ENCODE peak calls at places on chromosomes 16 and 17, in four cellular contexts. I, T, B and V are unnamed samples.
A peak's percentile ranks its signal among the peaks of the same experiment; 100 is the strongest.

GRCh38 chr16:18792836-18793433 is 2.8 kb upstream of the RPS15A start:
- DNase-seq in T (no peak), I (no peak), B (no peak), V (no peak)

GRCh38 chr17:5694507-5694906 is 110.2 kb upstream of the NLRP1 start:
- DNase-seq in T (no peak), B (peak; percentile 6), I (no peak), V (peak; percentile 51)

GRCh38 chr17:76262732-76263344 is 2.3 kb upstream of the UBALD2 start:
- DNase-seq in B (no peak), I (no peak), T (no peak), V (no peak)

GRCh38 chr16:2462031-2462866 is 2.3 kb downstream of the TEDC2 start:
- DNase-seq in T (no peak), B (no peak), I (no peak), V (no peak)

GRCh38 chr17:66673668-66674276 is 161.1 kb upstream of the CACNG5 start:
- DNase-seq in T (no peak), B (peak; percentile 23), I (peak; percentile 43), V (peak; percentile 67)

GRCh38 chr16:67084345-67085028 is 25.3 kb upstream of the PHAF1 start:
- DNase-seq in T (no peak), B (no peak), I (peak; percentile 56), V (no peak)

GRCh38 chr17:37160940-37161339 is 212.2 kb downstream of the AATF start:
- DNase-seq in T (no peak), I (no peak), B (no peak), V (no peak)

GRCh38 chr17:13994050-13994449 is 75.3 kb upstream of the COX10 start:
- DNase-seq in T (no peak), B (no peak), I (no peak), V (no peak)

GRCh38 chr16:71350821-71351557 is 7.5 kb upstream of the CALB2 start:
- DNase-seq in B (no peak), T (no peak), I (no peak), V (no peak)

GRCh38 chr17:64133546-64134215 is 3.7 kb upstream of the ERN1 start:
- DNase-seq in T (no peak), I (peak; percentile 81), B (peak; percentile 77), V (peak; percentile 67)

GRCh38 chr17:41695954-41696720 is 7.5 kb downstream of the EIF1 start:
- DNase-seq in T (no peak), B (peak; percentile 93), I (peak; percentile 84), V (peak; percentile 76)

GRCh38 chr17:376936-377863 is 24.6 kb upstream of the RPH3AL start:
- DNase-seq in B (no peak), T (no peak), I (no peak), V (no peak)

GRCh38 chr16:49189286-49189685 is 92.4 kb downstream of the CBLN1 start:
- DNase-seq in B (no peak), T (no peak), I (no peak), V (no peak)

GRCh38 chr16:66150691-66151090 is 215.8 kb upstream of the CDH5 start:
- DNase-seq in B (no peak), T (no peak), I (no peak), V (no peak)

GRCh38 chr16:71513302-71513701 is 12.9 kb upstream of the CHST4 start:
- DNase-seq in I (no peak), B (no peak), T (no peak), V (no peak)

GRCh38 chr17:76824103-76824502 is 44.1 kb upstream of the MGAT5B start:
- DNase-seq in I (no peak), T (no peak), B (no peak), V (no peak)

GRCh38 chr16:84485255-84486010 is 19.0 kb downstream of the MEAK7 start:
- DNase-seq in I (no peak), T (no peak), B (no peak), V (no peak)

GRCh38 chr17:49165143-49165542 is 32.6 kb downstream of the B4GALNT2 start:
- DNase-seq in I (no peak), B (no peak), T (no peak), V (no peak)

GRCh38 chr17:76736349-76737081 is 616 bp downstream of the SRSF2 start:
- DNase-seq in B (peak; percentile 86), T (no peak), I (peak; percentile 46), V (peak; percentile 46)

GRCh38 chr16:56795011-56795410 is 65.1 kb downstream of the NUP93 start:
- DNase-seq in B (no peak), I (no peak), T (no peak), V (no peak)

GRCh38 chr17:61414141-61414935 is 14.7 kb downstream of the TBX2 start:
- DNase-seq in I (no peak), T (no peak), B (no peak), V (no peak)

GRCh38 chr16:88785106-88785924 is at the start of gene PIEZO1:
- DNase-seq in B (peak; percentile 89), I (no peak), T (no peak), V (peak; percentile 69)

GRCh38 chr17:28982191-28982793 is 23.5 kb downstream of the SEZ6 start:
- DNase-seq in T (peak; percentile 64), B (no peak), I (peak; percentile 18), V (no peak)

GRCh38 chr16:19162085-19162484 is 6.0 kb upstream of the SYT17 start:
- DNase-seq in T (no peak), B (no peak), I (no peak), V (no peak)

GRCh38 chr17:15919466-15919865 is 25.5 kb upstream of the ADORA2B start:
- DNase-seq in B (no peak), T (no peak), I (no peak), V (no peak)

GRCh38 chr16:89031715-89032659 is 55.0 kb upstream of the CBFA2T3 start:
- DNase-seq in I (no peak), B (no peak), T (peak; percentile 71), V (no peak)

GRCh38 chr17:52419256-52419655 is 260.7 kb upstream of the CA10 start:
- DNase-seq in B (no peak), T (no peak), I (peak; percentile 69), V (no peak)

GRCh38 chr16:48676836-48677235 is 66.9 kb upstream of the N4BP1 start:
- DNase-seq in B (no peak), T (no peak), I (no peak), V (no peak)

GRCh38 chr17:12485361-12485911 is 180.3 kb upstream of the MYOCD start:
- DNase-seq in B (no peak), T (no peak), I (no peak), V (no peak)

GRCh38 chr17:82808921-82809905 is 30.6 kb downstream of the ZNF750 start:
- DNase-seq in B (no peak), I (no peak), T (no peak), V (no peak)

GRCh38 chr16:27890006-27890405 is 173.5 kb downstream of the GSG1L start:
- DNase-seq in I (no peak), B (no peak), T (no peak), V (no peak)

GRCh38 chr17:10384175-10384574 is 11.4 kb upstream of the MYH13 start:
- DNase-seq in I (no peak), B (no peak), T (no peak), V (no peak)

GRCh38 chr16:66920924-66921680 is 2.4 kb upstream of the CDH16 start:
- DNase-seq in T (no peak), I (no peak), B (no peak), V (no peak)

GRCh38 chr17:71023631-71024030 is 854.3 kb downstream of the KCNJ2 start:
- DNase-seq in I (no peak), B (no peak), T (no peak), V (peak; percentile 70)

GRCh38 chr17:74113952-74114351 is 89.5 kb upstream of the RPL38 start:
- DNase-seq in T (no peak), I (no peak), B (no peak), V (no peak)

GRCh38 chr16:55367796-55368195 is 43.8 kb downstream of the IRX6 start:
- DNase-seq in T (no peak), I (no peak), B (no peak), V (no peak)
- TF ChIP-seq TARDBP in T (no peak), I (no peak), B (no peak), V (no peak)

DNA sequence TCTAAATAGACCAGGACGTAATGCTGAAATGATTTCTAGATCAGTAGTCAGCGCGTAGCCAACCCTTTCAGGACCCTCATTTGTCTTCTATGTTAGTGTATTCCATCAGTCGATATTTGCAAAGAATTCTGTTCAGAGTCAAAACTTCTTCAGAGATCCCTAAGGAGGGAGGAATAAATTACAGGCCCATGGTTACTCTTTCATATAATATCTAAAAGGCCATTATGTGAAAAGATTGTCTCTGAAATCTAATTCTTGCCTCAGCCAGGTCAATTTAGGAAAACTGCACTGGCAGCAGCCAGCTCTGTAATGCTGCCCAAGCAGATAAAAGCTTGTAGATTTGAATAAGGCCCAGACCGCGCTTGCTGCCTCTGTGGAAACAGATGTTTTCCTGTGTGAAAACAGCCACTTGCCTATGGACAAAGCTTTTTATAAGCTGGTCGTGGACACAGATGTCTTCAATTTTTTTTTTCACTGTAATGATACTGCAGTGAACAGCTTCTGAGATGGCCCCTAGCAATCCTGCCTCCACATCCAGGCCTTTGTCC is 379.8 kb downstream of the CNTNAP4 start:
- DNase-seq in I (no peak), T (no peak), B (no peak), V (no peak)
- TF ChIP-seq SP1 in I (no peak), T (no peak), B (no peak), V (no peak)

GRCh38 chr17:20935740-20936139 is 107.1 kb downstream of the USP22 start:
- DNase-seq in I (no peak), B (no peak), T (no peak), V (no peak)
- TF ChIP-seq BHLHE40 in I (no peak), B (no peak), T (no peak), V (no peak)

DNA sequence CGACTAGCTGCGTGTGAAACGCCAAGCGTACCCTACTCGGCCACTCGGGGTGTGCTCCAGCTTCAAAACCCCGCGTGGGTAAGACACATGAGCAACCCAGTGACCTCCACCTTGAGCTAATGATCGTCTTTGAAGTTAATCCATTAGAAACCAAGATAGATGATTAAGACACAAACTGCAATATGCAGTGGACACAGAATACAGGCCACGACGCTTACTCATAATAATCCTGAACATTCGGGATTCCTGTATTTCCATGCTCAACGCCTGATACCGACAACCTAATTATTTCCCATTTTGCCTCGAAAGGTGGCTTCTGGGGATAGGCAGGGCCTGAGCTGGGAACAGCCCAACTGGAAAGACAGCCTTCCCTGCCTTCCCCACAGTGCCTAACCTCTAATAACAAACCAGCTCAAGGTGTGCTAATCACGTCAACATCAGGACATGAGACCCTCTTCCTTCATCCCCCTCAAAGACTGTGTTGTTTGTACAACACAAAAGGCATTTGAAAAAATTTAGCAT is 504 bp upstream of the COPRS start:
- DNase-seq in B (no peak), T (no peak), I (no peak), V (no peak)
- TF ChIP-seq TARDBP in B (no peak), T (no peak), I (no peak), V (no peak)

DNA sequence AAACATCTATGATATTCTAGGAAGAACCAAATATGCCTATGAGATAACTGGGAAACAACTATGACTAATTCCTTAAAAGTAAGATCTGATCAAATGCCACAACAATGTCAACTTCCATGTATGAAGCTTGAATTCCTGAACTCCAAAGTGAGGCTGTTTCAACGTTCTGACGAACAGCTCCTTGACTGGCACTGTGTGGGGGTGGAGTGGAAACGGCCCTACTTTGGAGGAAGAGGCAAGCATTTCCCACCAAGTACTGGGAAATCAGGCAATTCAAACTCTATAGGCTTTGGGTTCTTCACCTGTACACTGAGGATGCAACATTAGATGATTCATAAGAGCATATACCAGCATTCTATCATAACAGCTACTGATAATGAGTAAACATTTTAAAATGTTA is 187.2 kb downstream of the CDK5R1 start:
- DNase-seq in I (no peak), T (no peak), B (no peak), V (no peak)
- TF ChIP-seq SP1 in I (no peak), T (no peak), B (no peak), V (no peak)